ENCODE peak calls at places on chromosomes 1 and 21, in seven cellular contexts. One of them, this sample, is unnamed.

GRCh38 chr1:17538428-17539130 is 919 bp upstream of the ARHGEF10L start:
- DNase-seq in HAP-1: peak; percentile 65
- DNase-seq in naive thymus-derived CD8-positive, alpha-beta T cell: no peak
- DNase-seq in cardiac muscle cell: peak; percentile 89
- DNase-seq in HTR-8/SVneo: no peak
- DNase-seq in T-cell: no peak
- DNase-seq in T-helper 2 cell: no peak
- DNase-seq in this sample: no peak

GRCh38 chr1:2110738-2111673 is 60.8 kb downstream of the PRKCZ start:
- DNase-seq in HAP-1: no peak
- DNase-seq in naive thymus-derived CD8-positive, alpha-beta T cell: no peak
- DNase-seq in cardiac muscle cell: no peak
- DNase-seq in HTR-8/SVneo: no peak
- DNase-seq in T-cell: no peak
- DNase-seq in T-helper 2 cell: no peak
- DNase-seq in this sample: no peak

GRCh38 chr1:3651011-3651938 is 1.0 kb upstream of the TP73 start:
- DNase-seq in HAP-1: no peak
- DNase-seq in naive thymus-derived CD8-positive, alpha-beta T cell: no peak
- DNase-seq in cardiac muscle cell: no peak
- DNase-seq in HTR-8/SVneo: no peak
- DNase-seq in T-cell: peak; percentile 26
- DNase-seq in T-helper 2 cell: no peak
- DNase-seq in this sample: no peak

GRCh38 chr21:41973861-41974751 is 20.3 kb upstream of the C2CD2 start:
- DNase-seq in HAP-1: no peak
- DNase-seq in naive thymus-derived CD8-positive, alpha-beta T cell: no peak
- DNase-seq in cardiac muscle cell: no peak
- DNase-seq in HTR-8/SVneo: no peak
- DNase-seq in T-cell: peak; percentile 23
- DNase-seq in T-helper 2 cell: no peak
- DNase-seq in this sample: no peak

GRCh38 chr1:36172983-36173382 is 17.0 kb downstream of the MAP7D1 start:
- DNase-seq in HAP-1: no peak
- DNase-seq in naive thymus-derived CD8-positive, alpha-beta T cell: no peak
- DNase-seq in cardiac muscle cell: no peak
- DNase-seq in HTR-8/SVneo: no peak
- DNase-seq in T-cell: no peak
- DNase-seq in T-helper 2 cell: no peak
- DNase-seq in this sample: no peak

GRCh38 chr1:114979278-114979891 is 50.2 kb upstream of the TSHB start:
- DNase-seq in HAP-1: peak; percentile 25
- DNase-seq in naive thymus-derived CD8-positive, alpha-beta T cell: peak; percentile 68
- DNase-seq in cardiac muscle cell: peak; percentile 76
- DNase-seq in HTR-8/SVneo: peak; percentile 9
- DNase-seq in T-cell: peak; percentile 72
- DNase-seq in T-helper 2 cell: peak; percentile 29
- DNase-seq in this sample: no peak

GRCh38 chr21:15442743-15443142 is 287.0 kb upstream of the USP25 start:
- DNase-seq in HAP-1: no peak
- DNase-seq in naive thymus-derived CD8-positive, alpha-beta T cell: no peak
- DNase-seq in cardiac muscle cell: no peak
- DNase-seq in HTR-8/SVneo: no peak
- DNase-seq in T-cell: no peak
- DNase-seq in T-helper 2 cell: no peak
- DNase-seq in this sample: no peak

GRCh38 chr1:232678185-232678886 is 48.4 kb upstream of the SIPA1L2 start:
- DNase-seq in HAP-1: no peak
- DNase-seq in naive thymus-derived CD8-positive, alpha-beta T cell: no peak
- DNase-seq in cardiac muscle cell: no peak
- DNase-seq in HTR-8/SVneo: no peak
- DNase-seq in T-cell: no peak
- DNase-seq in T-helper 2 cell: no peak
- DNase-seq in this sample: no peak